ENCODE peak calls at places on chromosomes 13 and 19, in six cellular contexts. T, R, O, Y, G and K are unnamed samples. For H3K36me3, the result is how much of the 10 kb centered on the place peaks cover.

GRCh38 chr19:6059396-6059947 is 50.8 kb downstream of the RFX2 start:
- DNase-seq in R (no peak), O (no peak), Y (no peak), T (no peak), G (no peak), K (no peak)

GRCh38 chr13:97257800-97258799 is 36.0 kb downstream of the MBNL2 start:
- DNase-seq in Y (peak), R (no peak), G (peak), T (no peak), O (peak), K (peak)

GRCh38 chr19:7257148-7258041 is 36.8 kb downstream of the INSR start:
- DNase-seq in O (no peak), G (no peak), Y (peak), T (no peak), R (no peak), K (peak)

GRCh38 chr13:80313668-80314278 is 27.2 kb downstream of the SPRY2 start:
- DNase-seq in R (no peak), Y (peak), T (no peak), G (no peak), O (no peak), K (no peak)

GRCh38 chr13:112940236-112940635 is 28.8 kb upstream of the MCF2L start:
- DNase-seq in Y (no peak), G (no peak), O (no peak), R (no peak), T (no peak), K (no peak)

GRCh38 chr13:28494861-28495585 is at the start of gene FLT1:
- DNase-seq in O (peak), R (peak), Y (no peak), G (no peak), T (no peak), K (peak)

GRCh38 chr13:24208314-24208713 is 47.8 kb downstream of the SPATA13 start:
- DNase-seq in T (no peak), R (no peak), O (no peak), Y (peak), G (no peak), K (peak)

GRCh38 chr19:6060600-6061391 is 49.5 kb downstream of the RFX2 start:
- DNase-seq in T (no peak), Y (no peak), R (no peak), O (peak), G (no peak), K (peak)

GRCh38 chr13:96821381-96821780 is 172.9 kb downstream of the OXGR1 start:
- DNase-seq in R (no peak), O (no peak), G (no peak), Y (peak), T (no peak), K (no peak)

GRCh38 chr13:60591348-60591747 is 194.3 kb downstream of the TDRD3 start:
- DNase-seq in R (no peak), Y (no peak), G (no peak), T (no peak), O (no peak), K (no peak)

GRCh38 chr19:8578642-8579265 is 1.5 kb upstream of the MYO1F start:
- DNase-seq in T (peak), R (peak), Y (peak), G (no peak), O (peak), K (peak)

GRCh38 chr13:44879452-44880058 is 109.7 kb downstream of the NUFIP1 start:
- DNase-seq in T (no peak), G (no peak), O (no peak), R (no peak), Y (peak), K (no peak)

GRCh38 chr19:4134351-4134750 is 10.4 kb upstream of the MAP2K2 start:
- DNase-seq in Y (no peak), O (no peak), G (no peak), T (no peak), R (no peak), K (no peak)

GRCh38 chr13:73335226-73335625 is 276.4 kb downstream of the KLF5 start:
- DNase-seq in G (peak), R (no peak), T (no peak), Y (peak), O (no peak), K (no peak)

GRCh38 chr19:47842941-47843340 is 16.1 kb upstream of the TPRX2 start:
- DNase-seq in Y (no peak), O (no peak), R (no peak), G (no peak), T (no peak), K (no peak)

GRCh38 chr19:13155472-13156284 is 5.5 kb downstream of the IER2 start:
- DNase-seq in Y (peak), O (peak), R (peak), G (no peak), T (peak), K (peak)

GRCh38 chr19:36986601-36987000 is 70.5 kb downstream of the ZNF568 start:
- DNase-seq in G (no peak), Y (no peak), R (no peak), T (no peak), O (no peak), K (no peak)

GRCh38 chr19:44303976-44304568 is 753 bp downstream of the ZNF235 start:
- DNase-seq in O (no peak), G (peak), T (no peak), Y (no peak), R (peak), K (peak)

GRCh38 chr19:4933528-4933927 is 24.2 kb downstream of the UHRF1 start:
- DNase-seq in R (no peak), Y (peak), O (no peak), T (peak), G (no peak), K (no peak)

GRCh38 chr13:48412881-48413351 is at the start of gene LPAR6:
- DNase-seq in Y (peak), O (no peak), R (no peak), G (peak), T (no peak), K (peak)

GRCh38 chr13:29805994-29806748 is 44.2 kb downstream of the UBL3 start:
- DNase-seq in Y (no peak), R (no peak), G (no peak), T (no peak), O (no peak), K (no peak)

GRCh38 chr13:36124236-36124822 is 6.9 kb downstream of the DCLK1 start:
- DNase-seq in G (peak), Y (peak), R (no peak), T (no peak), O (no peak), K (peak)

GRCh38 chr13:98453254-98453843 is 123.6 kb downstream of the STK24 start:
- DNase-seq in Y (no peak), T (no peak), R (no peak), G (no peak), O (no peak), K (no peak)

GRCh38 chr13:98450495-98451167 is 126.3 kb downstream of the STK24 start:
- DNase-seq in Y (no peak), T (no peak), R (peak), O (no peak), G (no peak), K (no peak)

GRCh38 chr13:98454389-98454881 is 122.5 kb downstream of the STK24 start:
- DNase-seq in O (peak), Y (peak), R (peak), T (no peak), G (peak), K (peak)

GRCh38 chr13:98451676-98452105 is 125.2 kb downstream of the STK24 start:
- DNase-seq in O (peak), G (no peak), T (peak), Y (peak), R (no peak), K (no peak)

DNA sequence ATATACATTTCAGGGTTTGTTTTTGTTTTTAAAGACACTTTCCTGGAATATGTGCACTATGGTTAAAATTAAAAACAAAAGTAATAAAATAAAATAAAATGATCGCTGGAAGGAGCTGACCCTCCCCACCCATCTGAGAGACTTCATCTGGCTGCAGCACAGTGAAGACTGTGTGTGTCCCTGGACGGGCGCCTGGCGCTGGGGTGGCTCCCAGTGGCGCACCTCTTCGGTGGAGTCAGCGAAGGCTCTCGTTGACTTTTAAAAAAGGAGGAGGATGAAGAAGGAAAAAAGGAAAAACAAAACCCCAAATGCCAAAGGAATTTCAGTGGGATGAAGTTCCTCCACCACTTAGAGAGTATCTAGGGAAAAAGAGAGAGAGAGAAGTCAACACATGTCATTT is 124.1 kb downstream of the STK24 start:
- DNase-seq in G (no peak), O (no peak), Y (no peak), R (no peak), T (no peak), K (no peak)
- H3K36me3 ChIP-seq in G (under half), O (under half), Y (under half), R (under half), T (under half), K (under half)

GRCh38 chr19:30577551-30578090 is 205.4 kb downstream of the ZNF536 start:
- DNase-seq in T (no peak), Y (no peak), O (no peak), G (no peak), R (no peak), K (no peak)
- H3K4me3 ChIP-seq in T (no peak), Y (no peak), O (no peak), G (no peak), R (no peak), K (no peak)

DNA sequence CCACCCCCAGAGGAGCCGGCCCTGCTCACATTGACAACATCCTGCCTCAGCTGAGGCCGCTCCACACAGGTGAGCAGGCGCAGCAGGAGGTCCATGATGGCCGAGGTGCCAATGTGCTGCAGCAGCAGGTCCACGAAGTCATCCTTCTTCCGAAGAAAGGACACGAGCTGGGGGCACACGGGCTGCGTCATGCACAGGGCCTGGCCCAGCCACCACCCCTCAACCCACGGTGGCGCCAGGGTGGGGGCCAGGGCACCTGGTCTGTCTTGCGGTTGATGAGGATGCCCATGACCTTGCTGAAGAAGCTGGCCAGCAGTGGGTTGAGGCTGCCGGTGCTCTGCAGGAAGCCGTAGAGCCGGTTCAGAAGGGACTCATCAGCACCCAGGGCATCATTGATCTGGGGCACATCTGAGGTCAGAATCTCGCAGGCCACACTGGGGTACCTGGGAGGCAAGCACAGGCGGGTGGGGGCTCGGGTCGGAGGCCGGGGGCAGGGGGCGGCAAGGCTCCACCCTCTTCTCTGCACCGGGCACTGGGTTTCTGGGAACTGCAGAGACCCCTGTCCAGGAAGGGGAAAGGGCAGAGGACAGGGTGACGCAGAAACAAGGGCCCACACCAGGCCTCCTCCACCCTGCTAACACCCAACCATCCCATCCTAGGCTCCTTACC is 13.4 kb downstream of the PPP6R1 start:
- DNase-seq in T (no peak), O (no peak), G (no peak), R (no peak), Y (no peak), K (no peak)
- H3K36me3 ChIP-seq in T (half or more), O (under half), G (under half), R (under half), Y (under half), K (half or more)

DNA sequence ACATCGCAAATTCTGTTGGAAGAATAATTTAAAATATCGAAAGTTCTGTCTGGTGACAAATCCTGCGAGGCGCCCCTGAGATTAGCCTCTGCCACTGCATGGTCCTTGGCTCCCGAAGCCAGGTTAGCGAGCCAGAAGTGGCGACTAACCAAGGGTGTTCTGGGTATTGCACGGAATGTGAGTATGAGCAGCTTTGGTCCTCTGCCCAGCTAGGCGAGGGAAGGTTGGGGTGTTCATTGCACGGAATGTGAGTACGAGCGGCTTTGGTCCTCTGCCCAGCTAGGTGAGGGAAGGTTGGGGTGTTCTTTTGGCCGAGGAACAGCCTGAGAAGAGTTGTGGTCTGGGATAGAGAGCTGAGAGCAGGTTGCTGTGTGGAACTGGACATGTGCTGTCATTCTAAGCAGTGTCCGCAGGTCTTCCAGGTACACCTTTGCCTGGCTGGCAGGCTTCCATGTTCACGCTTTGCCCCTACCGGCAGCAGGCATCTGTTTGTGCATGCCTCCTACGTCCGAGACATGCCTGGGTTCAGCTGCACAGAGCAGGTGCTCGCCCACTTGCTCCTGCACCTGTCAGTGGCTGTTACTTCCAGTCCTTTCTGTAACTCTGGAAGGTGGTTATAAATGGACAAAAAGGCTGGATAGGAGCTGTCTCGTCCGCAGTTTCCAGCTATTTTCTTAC is 18.3 kb upstream of the TEX29 start:
- DNase-seq in T (no peak), O (no peak), R (no peak), G (no peak), Y (no peak), K (no peak)
- H3K4me3 ChIP-seq in T (no peak), O (no peak), R (no peak), G (no peak), Y (no peak), K (no peak)

GRCh38 chr13:110479215-110479545 is 82.3 kb downstream of the RAB20 start:
- DNase-seq in R (no peak), Y (no peak), O (no peak), G (no peak), T (no peak), K (no peak)

GRCh38 chr13:110477711-110478245 is 83.7 kb downstream of the RAB20 start:
- DNase-seq in G (no peak), Y (no peak), O (no peak), R (no peak), T (no peak), K (no peak)

GRCh38 chr13:110479648-110480047 is 81.9 kb downstream of the RAB20 start:
- DNase-seq in T (no peak), Y (no peak), O (peak), G (no peak), R (no peak), K (no peak)

GRCh38 chr13:110478405-110479214 is 82.9 kb downstream of the RAB20 start:
- DNase-seq in T (no peak), R (no peak), Y (no peak), O (no peak), G (no peak), K (no peak)

GRCh38 chr13:110480161-110480560 is 81.4 kb downstream of the RAB20 start:
- DNase-seq in G (no peak), R (no peak), O (no peak), T (no peak), Y (no peak), K (no peak)
- H3K36me3 ChIP-seq in G (under half), R (under half), O (under half), T (half or more), Y (under half), K (under half)

GRCh38 chr19:35641515-35642151 is at the start of gene ETV2:
- DNase-seq in O (no peak), G (no peak), Y (peak), T (no peak), R (peak), K (no peak)
- H3K4me3 ChIP-seq in O (no peak), G (no peak), Y (no peak), T (no peak), R (no peak), K (no peak)